ENCODE peak calls at places on chromosomes 5 and 9, in five cellular contexts. B is PC-3, S is GM23338, J is GM23248, R is MM.1S. Y is an unnamed sample.

GRCh38 chr5:80125962-80126480 is 90.9 kb downstream of the THBS4 start:
- DNase-seq in J (peak; percentile 75), B (peak; percentile 75), S (no peak), R (no peak), Y (no peak)

GRCh38 chr9:109604036-109604600 is 106.0 kb upstream of the PTPN3 start:
- DNase-seq in S (peak; percentile 21), J (peak; percentile 18), R (no peak), B (no peak), Y (peak; percentile 21)

GRCh38 chr5:127525181-127525580 is 7.7 kb downstream of the PRRC1 start:
- DNase-seq in B (no peak), S (no peak), J (no peak), R (no peak), Y (no peak)

GRCh38 chr5:17077447-17078233 is 139.8 kb upstream of the BASP1 start:
- DNase-seq in B (no peak), S (no peak), R (no peak), J (no peak), Y (no peak)

GRCh38 chr9:89676281-89676680 is 71.5 kb downstream of the GADD45G start:
- DNase-seq in J (no peak), R (no peak), S (no peak), B (no peak), Y (no peak)

GRCh38 chr5:61071565-61071964 is 90.7 kb downstream of the SMIM15 start:
- DNase-seq in S (peak; percentile 31), J (no peak), B (no peak), R (no peak), Y (peak; percentile 33)

GRCh38 chr5:39190311-39191102 is 28.9 kb downstream of the FYB1 start:
- DNase-seq in J (no peak), R (no peak), S (no peak), B (no peak), Y (no peak)

GRCh38 chr9:70352356-70352755 is 62.1 kb downstream of the KLF9 start:
- DNase-seq in B (peak; percentile 22), S (no peak), J (peak; percentile 64), R (no peak), Y (no peak)

GRCh38 chr5:146240951-146241350 is 37.5 kb downstream of the RBM27 start:
- DNase-seq in S (no peak), R (no peak), J (peak; percentile 32), B (peak; percentile 22), Y (no peak)

GRCh38 chr5:63648376-63648775 is 313.9 kb downstream of the HTR1A start:
- DNase-seq in R (no peak), J (no peak), S (peak; percentile 19), B (no peak), Y (no peak)

GRCh38 chr5:20470997-20471396 is 483.0 kb upstream of the CDH18 start:
- DNase-seq in S (no peak), J (no peak), B (no peak), R (peak; percentile 27), Y (no peak)

GRCh38 chr5:66875325-66875724 is 279.1 kb downstream of the MAST4 start:
- DNase-seq in R (no peak), B (no peak), J (no peak), S (no peak), Y (no peak)

GRCh38 chr5:3320317-3320865 is 275.2 kb upstream of the IRX1 start:
- DNase-seq in B (no peak), S (no peak), J (peak; percentile 84), R (no peak), Y (no peak)

GRCh38 chr9:36928670-36929349 is 105.3 kb downstream of the PAX5 start:
- DNase-seq in S (no peak), J (peak; percentile 76), B (peak; percentile 65), R (no peak), Y (no peak)

GRCh38 chr9:105385372-105385985 is 62.4 kb upstream of the FSD1L start:
- DNase-seq in B (no peak), S (peak; percentile 27), J (no peak), R (peak; percentile 31), Y (no peak)

GRCh38 chr9:21015122-21015815 is 16.2 kb downstream of the HACD4 start:
- DNase-seq in R (no peak), J (no peak), B (no peak), S (peak; percentile 68), Y (peak; percentile 11)

GRCh38 chr5:93809430-93809829 is 68.0 kb upstream of the POU5F2 start:
- DNase-seq in J (no peak), B (no peak), R (no peak), S (no peak), Y (no peak)

GRCh38 chr5:146284016-146284415 is 54.6 kb upstream of the POU4F3 start:
- DNase-seq in J (peak; percentile 42), R (no peak), S (no peak), B (peak; percentile 87), Y (no peak)

GRCh38 chr9:4027616-4028015 is 272.3 kb downstream of the GLIS3 start:
- DNase-seq in S (no peak), J (no peak), B (no peak), R (no peak), Y (no peak)

GRCh38 chr5:5721881-5722280 is 299.4 kb downstream of the ICE1 start:
- DNase-seq in S (no peak), R (no peak), J (no peak), B (peak; percentile 78), Y (no peak)

GRCh38 chr9:79570449-79571308 is 1.1 kb upstream of the TLE4 start:
- DNase-seq in S (peak; percentile 89), R (peak; percentile 15), J (peak; percentile 77), B (peak; percentile 12), Y (peak; percentile 97)

GRCh38 chr9:127030814-127031740 is 91.4 kb downstream of the ANGPTL2 start:
- DNase-seq in J (no peak), B (no peak), S (no peak), R (no peak), Y (no peak)

GRCh38 chr5:14036514-14036913 is 92.0 kb upstream of the DNAH5 start:
- DNase-seq in J (peak; percentile 59), B (peak; percentile 85), S (peak; percentile 47), R (no peak), Y (peak; percentile 24)

GRCh38 chr9:32502459-32502858 is 23.5 kb downstream of the RIGI start:
- DNase-seq in S (peak; percentile 21), B (peak; percentile 86), R (no peak), J (peak; percentile 64), Y (no peak)

GRCh38 chr5:1121891-1122290 is 10.0 kb upstream of the SLC12A7 start:
- DNase-seq in S (no peak), R (no peak), B (no peak), J (no peak), Y (no peak)

GRCh38 chr5:82107277-82107676 is 135.5 kb downstream of the ATG10 start:
- DNase-seq in R (peak; percentile 29), J (peak; percentile 47), B (peak; percentile 30), S (peak; percentile 23), Y (peak; percentile 59)
- TF ChIP-seq EZH2phosphoT487 in R (no peak), J (no peak), B (no peak), S (no peak), Y (peak; percentile 12)

GRCh38 chr5:92391-93220 is 638 bp downstream of the PLEKHG4B start:
- DNase-seq in J (no peak), S (peak; percentile 67), B (no peak), R (no peak), Y (peak; percentile 49)

GRCh38 chr5:90590-91547 is 1.1 kb upstream of the PLEKHG4B start:
- DNase-seq in J (peak; percentile 26), S (peak; percentile 45), R (no peak), B (no peak), Y (no peak)

GRCh38 chr5:93221-93980 is 1.4 kb downstream of the PLEKHG4B start:
- DNase-seq in S (peak; percentile 33), R (no peak), J (no peak), B (no peak), Y (no peak)

GRCh38 chr5:89337-90286 is 2.4 kb upstream of the PLEKHG4B start:
- DNase-seq in J (no peak), S (no peak), B (no peak), R (no peak), Y (no peak)

DNA sequence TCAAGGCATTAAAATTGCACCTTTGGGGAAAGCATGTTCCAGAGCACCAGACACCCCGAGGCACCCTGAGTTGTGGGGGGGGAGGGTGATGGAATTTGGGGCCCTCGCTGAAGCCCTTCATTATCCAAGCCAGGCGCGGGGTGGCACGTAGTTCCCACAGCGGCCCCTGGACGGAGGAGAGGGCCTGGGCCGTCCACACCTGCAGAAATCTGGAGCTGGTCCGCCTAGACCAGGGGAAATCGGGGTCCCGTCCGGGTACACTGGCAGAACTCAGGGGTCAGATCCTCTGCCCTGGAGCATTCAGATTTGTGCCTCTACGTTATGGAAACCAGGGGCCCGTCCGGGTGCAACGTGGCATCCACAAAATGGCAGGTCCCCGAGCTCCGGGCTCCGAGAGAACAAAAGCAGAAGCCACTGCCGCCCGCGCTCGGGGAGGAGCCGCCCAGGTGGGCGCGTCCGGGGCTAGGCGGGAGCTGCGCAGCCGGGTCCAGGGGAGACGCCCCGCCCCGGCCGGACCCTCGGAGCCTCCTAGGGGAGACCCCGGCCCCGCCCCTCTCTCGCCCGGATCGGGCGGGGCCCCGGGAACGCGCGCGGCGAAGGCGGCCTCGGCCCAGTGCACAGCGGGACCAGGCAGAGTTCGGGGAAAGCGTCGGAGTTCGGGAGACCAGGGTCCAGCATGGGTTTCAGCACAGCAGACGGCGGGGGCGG is at the start of gene PLEKHG4B:
- DNase-seq in J (peak; percentile 26), R (no peak), B (no peak), S (peak; percentile 95), Y (peak; percentile 93)
- TF ChIP-seq EZH2 in J (no peak), R (no peak), B (no peak), S (no peak), Y (no peak)

GRCh38 chr5:10511741-10512640 is 51.9 kb upstream of the ANKRD33B start:
- DNase-seq in R (no peak), B (no peak), J (no peak), S (no peak), Y (no peak)
- H3F3A ChIP-seq in R (no peaks in the 10 kb centered on the region), B (no peaks in the 10 kb centered on the region), J (peaks cover 12% of the 10 kb centered on the region), S (peaks cover 3% of the 10 kb centered on the region), Y (no peaks in the 10 kb centered on the region)

GRCh38 chr9:112382501-112383364 is 2.8 kb downstream of the HSDL2 start:
- DNase-seq in J (no peak), R (no peak), S (no peak), B (no peak), Y (no peak)
- TF ChIP-seq EZH2phosphoT487 in J (no peak), R (no peak), S (no peak), B (no peak), Y (no peak)

GRCh38 chr5:171308453-171309275 is at the start of gene TLX3:
- DNase-seq in S (peak; percentile 96), J (no peak), B (no peak), R (no peak), Y (peak; percentile 88)
- TF ChIP-seq EZH2 in S (peak; percentile 96), J (peak; percentile 99), B (no peak), R (no peak), Y (peak; percentile 85)

GRCh38 chr9:124356745-124357390 is 58.4 kb downstream of the PSMB7 start:
- DNase-seq in S (no peak), J (no peak), B (no peak), R (no peak), Y (no peak)
- H3F3A ChIP-seq in S (no peaks in the 10 kb centered on the region), J (peaks cover 32% of the 10 kb centered on the region), B (no peaks in the 10 kb centered on the region), R (no peaks in the 10 kb centered on the region), Y (no peaks in the 10 kb centered on the region)

DNA sequence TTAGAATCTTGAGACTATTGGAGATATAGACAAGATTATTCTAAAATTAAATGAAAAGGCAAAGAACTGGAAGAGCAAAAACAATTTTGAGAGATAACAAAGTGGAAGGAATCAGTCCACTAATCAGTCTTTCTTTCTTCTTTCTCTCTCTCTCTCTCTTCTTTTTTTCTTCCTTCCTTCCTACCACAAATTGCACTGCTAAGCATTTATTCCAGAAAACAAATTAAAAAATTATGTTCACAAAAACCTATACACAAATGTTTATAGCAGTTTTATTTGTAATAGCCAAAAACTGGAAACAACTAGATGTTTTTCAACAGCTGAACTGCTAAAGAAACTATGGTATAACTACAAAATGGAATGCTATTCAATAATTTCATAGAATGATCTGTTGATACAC is 291.9 kb upstream of the FTMT start:
- DNase-seq in S (no peak), B (no peak), R (no peak), J (no peak), Y (no peak)
- TF ChIP-seq EZH2phosphoT487 in S (no peak), B (no peak), R (no peak), J (no peak), Y (no peak)

Y was measured in neural progenitor cell.